ENCODE peak calls at places on chromosomes 13 and 19, in seven cellular contexts. One of them, this sample, is unnamed.

GRCh38 chr19:49593233-49594113 is 2.5 kb downstream of the PRR12 start:
- DNase-seq in left lung: peak; percentile 93
- DNase-seq in lower lobe of right lung: peak; percentile 94
- DNase-seq in glutamatergic neuron: peak; percentile 96
- DNase-seq in GM23338: peak; percentile 99
- DNase-seq in IMR-90: peak; percentile 89
- DNase-seq in fibroblast of the aortic adventitia: peak; percentile 90
- DNase-seq in this sample: peak; percentile 79

GRCh38 chr13:26021516-26021915 is 30.3 kb downstream of the SHISA2 start:
- DNase-seq in fibroblast of the aortic adventitia: no peak
- DNase-seq in lower lobe of right lung: no peak
- DNase-seq in glutamatergic neuron: no peak
- DNase-seq in IMR-90: no peak
- DNase-seq in left lung: no peak
- DNase-seq in GM23338: no peak
- DNase-seq in this sample: no peak

GRCh38 chr13:37485766-37486165 is 112.8 kb downstream of the POSTN start:
- DNase-seq in GM23338: no peak
- DNase-seq in glutamatergic neuron: no peak
- DNase-seq in lower lobe of right lung: no peak
- DNase-seq in fibroblast of the aortic adventitia: peak; percentile 72
- DNase-seq in left lung: no peak
- DNase-seq in IMR-90: peak; percentile 33
- DNase-seq in this sample: no peak

GRCh38 chr13:36736119-36736726 is 62.4 kb downstream of the SERTM1 start:
- DNase-seq in lower lobe of right lung: no peak
- DNase-seq in IMR-90: peak; percentile 62
- DNase-seq in fibroblast of the aortic adventitia: peak; percentile 83
- DNase-seq in left lung: no peak
- DNase-seq in glutamatergic neuron: peak; percentile 47
- DNase-seq in GM23338: peak; percentile 74
- DNase-seq in this sample: no peak

GRCh38 chr19:22137791-22138190 is 59.0 kb downstream of the ZNF676 start:
- DNase-seq in glutamatergic neuron: no peak
- DNase-seq in lower lobe of right lung: no peak
- DNase-seq in IMR-90: no peak
- DNase-seq in fibroblast of the aortic adventitia: no peak
- DNase-seq in left lung: no peak
- DNase-seq in GM23338: no peak
- DNase-seq in this sample: no peak

GRCh38 chr19:10736916-10737551 is 19.2 kb downstream of the DNM2 start:
- DNase-seq in IMR-90: no peak
- DNase-seq in fibroblast of the aortic adventitia: no peak
- DNase-seq in GM23338: peak; percentile 39
- DNase-seq in lower lobe of right lung: peak; percentile 70
- DNase-seq in glutamatergic neuron: no peak
- DNase-seq in left lung: peak; percentile 65
- DNase-seq in this sample: no peak

GRCh38 chr13:36074659-36075058 is 56.5 kb downstream of the DCLK1 start:
- DNase-seq in IMR-90: no peak
- DNase-seq in left lung: no peak
- DNase-seq in lower lobe of right lung: no peak
- DNase-seq in fibroblast of the aortic adventitia: no peak
- DNase-seq in glutamatergic neuron: no peak
- DNase-seq in GM23338: peak; percentile 46
- DNase-seq in this sample: no peak

GRCh38 chr13:29573190-29573589 is 22.3 kb downstream of the SLC7A1 start:
- DNase-seq in IMR-90: peak; percentile 39
- DNase-seq in glutamatergic neuron: no peak
- DNase-seq in GM23338: no peak
- DNase-seq in fibroblast of the aortic adventitia: peak; percentile 55
- DNase-seq in left lung: peak; percentile 52
- DNase-seq in lower lobe of right lung: no peak
- DNase-seq in this sample: no peak

GRCh38 chr13:33347866-33348265 is 62.3 kb upstream of the STARD13 start:
- DNase-seq in IMR-90: no peak
- DNase-seq in left lung: no peak
- DNase-seq in lower lobe of right lung: no peak
- DNase-seq in glutamatergic neuron: no peak
- DNase-seq in GM23338: no peak
- DNase-seq in fibroblast of the aortic adventitia: peak; percentile 29
- DNase-seq in this sample: no peak

GRCh38 chr13:50576156-50576555 is 267.3 kb downstream of the DLEU7 start:
- DNase-seq in glutamatergic neuron: no peak
- DNase-seq in lower lobe of right lung: peak; percentile 71
- DNase-seq in GM23338: no peak
- DNase-seq in IMR-90: no peak
- DNase-seq in left lung: peak; percentile 69
- DNase-seq in fibroblast of the aortic adventitia: no peak
- DNase-seq in this sample: no peak

GRCh38 chr13:63408227-63409202 is 1992.9 kb upstream of the PCDH20 start:
- DNase-seq in glutamatergic neuron: no peak
- DNase-seq in IMR-90: peak; percentile 50
- DNase-seq in lower lobe of right lung: no peak
- DNase-seq in GM23338: peak; percentile 39
- DNase-seq in fibroblast of the aortic adventitia: peak; percentile 15
- DNase-seq in left lung: no peak
- DNase-seq in this sample: no peak

GRCh38 chr19:35063940-35064818 is 22.7 kb downstream of the HPN start:
- DNase-seq in fibroblast of the aortic adventitia: peak; percentile 66
- DNase-seq in glutamatergic neuron: no peak
- DNase-seq in GM23338: no peak
- DNase-seq in lower lobe of right lung: peak; percentile 10
- DNase-seq in left lung: no peak
- DNase-seq in IMR-90: peak; percentile 84
- DNase-seq in this sample: no peak

GRCh38 chr13:39263033-39263432 is 224.8 kb downstream of the NHLRC3 start:
- DNase-seq in glutamatergic neuron: peak; percentile 55
- DNase-seq in left lung: no peak
- DNase-seq in IMR-90: peak; percentile 23
- DNase-seq in fibroblast of the aortic adventitia: peak; percentile 39
- DNase-seq in lower lobe of right lung: no peak
- DNase-seq in GM23338: peak; percentile 72
- DNase-seq in this sample: no peak

GRCh38 chr19:20423381-20424207 is 142.0 kb downstream of the ZNF737 start:
- DNase-seq in glutamatergic neuron: peak; percentile 60
- DNase-seq in left lung: peak; percentile 75
- DNase-seq in IMR-90: peak; percentile 7
- DNase-seq in GM23338: peak; percentile 73
- DNase-seq in fibroblast of the aortic adventitia: peak; percentile 45
- DNase-seq in lower lobe of right lung: peak; percentile 81
- DNase-seq in this sample: peak; percentile 24

GRCh38 chr19:5743640-5744039 is 23.2 kb downstream of the CATSPERD start:
- DNase-seq in lower lobe of right lung: no peak
- DNase-seq in fibroblast of the aortic adventitia: peak; percentile 7
- DNase-seq in glutamatergic neuron: no peak
- DNase-seq in left lung: no peak
- DNase-seq in GM23338: no peak
- DNase-seq in IMR-90: no peak
- DNase-seq in this sample: no peak

GRCh38 chr13:75618308-75618707 is 17.8 kb upstream of the LMO7 start:
- DNase-seq in fibroblast of the aortic adventitia: no peak
- DNase-seq in GM23338: no peak
- DNase-seq in left lung: no peak
- DNase-seq in IMR-90: no peak
- DNase-seq in glutamatergic neuron: no peak
- DNase-seq in lower lobe of right lung: no peak
- DNase-seq in this sample: no peak

GRCh38 chr19:34350161-34350561 is 14.8 kb upstream of the GPI start:
- DNase-seq in IMR-90: peak; percentile 43
- DNase-seq in glutamatergic neuron: no peak
- DNase-seq in left lung: no peak
- DNase-seq in fibroblast of the aortic adventitia: no peak
- DNase-seq in lower lobe of right lung: no peak
- DNase-seq in GM23338: no peak
- DNase-seq in this sample: no peak

GRCh38 chr19:934865-935422 is 9.1 kb downstream of the ARID3A start:
- DNase-seq in fibroblast of the aortic adventitia: peak; percentile 59
- DNase-seq in lower lobe of right lung: peak; percentile 95
- DNase-seq in IMR-90: peak; percentile 49
- DNase-seq in glutamatergic neuron: no peak
- DNase-seq in GM23338: no peak
- DNase-seq in left lung: peak; percentile 93
- DNase-seq in this sample: no peak

GRCh38 chr19:5645409-5645808 is 22.5 kb downstream of the SAFB start:
- DNase-seq in glutamatergic neuron: no peak
- DNase-seq in fibroblast of the aortic adventitia: no peak
- DNase-seq in GM23338: no peak
- DNase-seq in left lung: no peak
- DNase-seq in IMR-90: no peak
- DNase-seq in lower lobe of right lung: no peak
- DNase-seq in this sample: no peak

GRCh38 chr13:112143753-112144615 is 77.0 kb downstream of the SOX1 start:
- DNase-seq in left lung: no peak
- DNase-seq in lower lobe of right lung: no peak
- DNase-seq in IMR-90: no peak
- DNase-seq in GM23338: no peak
- DNase-seq in fibroblast of the aortic adventitia: no peak
- DNase-seq in glutamatergic neuron: no peak
- DNase-seq in this sample: no peak

GRCh38 chr13:50991624-50992610 is 82.3 kb downstream of the RNASEH2B start:
- DNase-seq in fibroblast of the aortic adventitia: no peak
- DNase-seq in GM23338: no peak
- DNase-seq in left lung: no peak
- DNase-seq in lower lobe of right lung: no peak
- DNase-seq in IMR-90: no peak
- DNase-seq in glutamatergic neuron: no peak
- DNase-seq in this sample: no peak

GRCh38 chr13:86445584-86446140 is 646.4 kb upstream of the SLITRK6 start:
- DNase-seq in glutamatergic neuron: no peak
- DNase-seq in fibroblast of the aortic adventitia: peak; percentile 33
- DNase-seq in GM23338: no peak
- DNase-seq in lower lobe of right lung: no peak
- DNase-seq in IMR-90: no peak
- DNase-seq in left lung: no peak
- DNase-seq in this sample: no peak

GRCh38 chr13:86446311-86446710 is 647.1 kb upstream of the SLITRK6 start:
- DNase-seq in fibroblast of the aortic adventitia: peak; percentile 57
- DNase-seq in lower lobe of right lung: no peak
- DNase-seq in left lung: no peak
- DNase-seq in GM23338: peak; percentile 39
- DNase-seq in IMR-90: peak; percentile 13
- DNase-seq in glutamatergic neuron: peak; percentile 38
- DNase-seq in this sample: no peak

DNA sequence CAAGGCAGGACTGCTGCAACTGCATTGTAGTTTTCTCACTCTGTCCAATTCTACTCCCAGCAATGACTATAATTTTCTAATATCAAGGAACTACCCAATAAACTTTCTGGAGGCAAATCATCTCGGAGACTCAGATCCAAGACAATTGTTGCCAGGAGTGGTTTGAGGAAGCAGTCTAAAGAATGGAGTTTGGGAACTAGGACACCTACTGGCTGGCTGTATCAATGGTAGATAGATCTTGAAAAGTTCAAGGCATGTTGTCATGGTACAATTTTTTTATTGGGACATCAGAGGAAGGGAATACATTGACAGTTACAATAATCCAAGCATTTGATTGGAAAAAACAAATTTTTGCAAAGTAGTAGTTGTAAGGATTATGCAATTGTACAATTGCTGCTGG is 648.3 kb upstream of the SLITRK6 start:
- DNase-seq in left lung: no peak
- DNase-seq in lower lobe of right lung: no peak
- DNase-seq in GM23338: peak; percentile 46
- DNase-seq in IMR-90: no peak
- DNase-seq in glutamatergic neuron: no peak
- DNase-seq in fibroblast of the aortic adventitia: no peak
- DNase-seq in this sample: no peak
- TF ChIP-seq CTCF in left lung: no peak
- TF ChIP-seq CTCF in lower lobe of right lung: no peak
- TF ChIP-seq CTCF in GM23338: peak; percentile 44
- TF ChIP-seq CTCF in IMR-90: no peak
- TF ChIP-seq CTCF in glutamatergic neuron: no peak
- TF ChIP-seq CTCF in fibroblast of the aortic adventitia: no peak
- TF ChIP-seq CTCF in this sample: no peak

DNA sequence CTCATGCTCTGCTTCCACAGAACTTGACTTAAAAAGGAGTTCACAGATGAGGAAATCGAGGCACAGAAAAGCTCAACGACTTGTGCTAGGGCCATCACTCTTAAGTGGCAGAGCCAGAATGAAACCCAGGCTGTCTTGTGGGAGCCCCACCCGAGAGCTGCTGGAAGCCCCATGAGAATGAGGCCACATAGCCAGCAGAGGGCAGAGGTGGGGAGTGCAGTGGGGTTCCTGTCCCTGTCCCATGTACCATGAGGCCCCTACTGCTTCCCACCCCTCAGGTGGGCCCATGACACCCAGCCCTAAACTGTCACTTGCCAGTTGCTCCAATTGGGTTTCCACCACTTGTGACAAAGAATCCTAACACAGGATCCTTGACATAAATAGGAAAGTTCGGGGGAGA is 175.9 kb downstream of the IRS2 start:
- DNase-seq in GM23338: peak; percentile 60
- DNase-seq in lower lobe of right lung: peak; percentile 69
- DNase-seq in glutamatergic neuron: no peak
- DNase-seq in left lung: peak; percentile 40
- DNase-seq in IMR-90: no peak
- DNase-seq in fibroblast of the aortic adventitia: no peak
- DNase-seq in this sample: no peak
- TF ChIP-seq CTCF in GM23338: peak; percentile 48
- TF ChIP-seq CTCF in lower lobe of right lung: peak; percentile 45
- TF ChIP-seq CTCF in glutamatergic neuron: no peak
- TF ChIP-seq CTCF in left lung: no peak
- TF ChIP-seq CTCF in IMR-90: peak; percentile 30
- TF ChIP-seq CTCF in fibroblast of the aortic adventitia: peak; percentile 13
- TF ChIP-seq CTCF in this sample: no peak

GRCh38 chr19:18940791-18941627 is at the start of gene HOMER3:
- DNase-seq in glutamatergic neuron: peak; percentile 93
- DNase-seq in GM23338: peak; percentile 80
- DNase-seq in fibroblast of the aortic adventitia: peak; percentile 43
- DNase-seq in lower lobe of right lung: peak; percentile 85
- DNase-seq in IMR-90: peak; percentile 39
- DNase-seq in left lung: peak; percentile 82
- DNase-seq in this sample: peak; percentile 80
- TF ChIP-seq CTCF in glutamatergic neuron: no peak
- TF ChIP-seq CTCF in GM23338: no peak
- TF ChIP-seq CTCF in fibroblast of the aortic adventitia: peak; percentile 56
- TF ChIP-seq CTCF in lower lobe of right lung: no peak
- TF ChIP-seq CTCF in IMR-90: peak; percentile 48
- TF ChIP-seq CTCF in left lung: no peak
- TF ChIP-seq CTCF in this sample: no peak

GRCh38 chr13:85864963-85865530 is 65.8 kb upstream of the SLITRK6 start:
- DNase-seq in left lung: no peak
- DNase-seq in fibroblast of the aortic adventitia: no peak
- DNase-seq in GM23338: peak; percentile 78
- DNase-seq in lower lobe of right lung: no peak
- DNase-seq in IMR-90: peak; percentile 38
- DNase-seq in glutamatergic neuron: no peak
- DNase-seq in this sample: no peak
- TF ChIP-seq CTCF in left lung: no peak
- TF ChIP-seq CTCF in fibroblast of the aortic adventitia: no peak
- TF ChIP-seq CTCF in GM23338: peak; percentile 77
- TF ChIP-seq CTCF in lower lobe of right lung: no peak
- TF ChIP-seq CTCF in IMR-90: peak; percentile 35
- TF ChIP-seq CTCF in glutamatergic neuron: peak; percentile 56
- TF ChIP-seq CTCF in this sample: no peak

GRCh38 chr19:16025108-16026101 is 50.9 kb upstream of the TPM4 start:
- DNase-seq in left lung: no peak
- DNase-seq in glutamatergic neuron: no peak
- DNase-seq in IMR-90: peak; percentile 70
- DNase-seq in fibroblast of the aortic adventitia: peak; percentile 62
- DNase-seq in lower lobe of right lung: no peak
- DNase-seq in GM23338: peak; percentile 52
- DNase-seq in this sample: no peak
- TF ChIP-seq CTCF in left lung: no peak
- TF ChIP-seq CTCF in glutamatergic neuron: no peak
- TF ChIP-seq CTCF in IMR-90: peak; percentile 62
- TF ChIP-seq CTCF in fibroblast of the aortic adventitia: peak; percentile 71
- TF ChIP-seq CTCF in lower lobe of right lung: peak; percentile 26
- TF ChIP-seq CTCF in GM23338: no peak
- TF ChIP-seq CTCF in this sample: no peak